ENCODE peak calls at places on chromosomes 6 and 20, in six cellular contexts. P is stimulated activated CD4-positive, alpha-beta T cell treated with anti-CD3 and anti-CD28 coated beads, TNF-alpha, amount 100 ng/mL, for 1 hour; L is stimulated activated CD8-positive, alpha-beta memory T cell treated with anti-CD3 and anti-CD28 coated beads, Interleukin-2, amount 100 ng/mL, for 48 hours; J is COLO829; F is SHP77; A is heart left ventricle. H is an unnamed sample.

GRCh38 chr6:116562614-116563013 is 8.7 kb upstream of the RWDD1 start:
- DNase-seq in P (no peak), L (no peak), J (no peak), F (no peak), A (no peak), H (no peak)

GRCh38 chr6:35287671-35288396 is 9.8 kb upstream of the DEF6 start:
- DNase-seq in P (no peak), L (no peak), J (no peak), F (no peak), A (no peak), H (no peak)

GRCh38 chr6:105648276-105648675 is 245.4 kb upstream of the PREP start:
- DNase-seq in P (no peak), L (peak; percentile 5), J (no peak), F (no peak), A (no peak), H (no peak)

GRCh38 chr6:140050232-140050995 is 676.0 kb upstream of the CITED2 start:
- DNase-seq in P (no peak), L (no peak), J (no peak), F (peak; percentile 10), A (peak; percentile 68), H (no peak)

GRCh38 chr20:24102290-24102689 is 113.7 kb upstream of the GGTLC1 start:
- DNase-seq in P (no peak), L (no peak), J (no peak), F (peak; percentile 26), A (no peak), H (peak; percentile 4)

GRCh38 chr6:7431594-7432390 is 42.2 kb downstream of the RIOK1 start:
- DNase-seq in P (no peak), L (no peak), J (no peak), F (no peak), A (no peak), H (no peak)

GRCh38 chr6:2918936-2919335 is 15.8 kb upstream of the SERPINB9 start:
- DNase-seq in P (no peak), L (no peak), J (no peak), F (no peak), A (no peak), H (no peak)

GRCh38 chr6:47321582-47321981 is 11.9 kb upstream of the TNFRSF21 start:
- DNase-seq in P (no peak), L (no peak), J (no peak), F (no peak), A (no peak), H (no peak)

GRCh38 chr6:56279346-56280080 is 32.1 kb upstream of the COL21A1 start:
- DNase-seq in P (no peak), L (no peak), J (no peak), F (no peak), A (no peak), H (no peak)

GRCh38 chr6:23456396-23456795 is 669.6 kb upstream of the NRSN1 start:
- DNase-seq in P (no peak), L (no peak), J (no peak), F (no peak), A (no peak), H (no peak)

GRCh38 chr20:25033250-25033940 is 24.5 kb downstream of the ACSS1 start:
- DNase-seq in P (no peak), L (no peak), J (no peak), F (no peak), A (no peak), H (peak; percentile 10)